ENCODE peak calls at places on chromosome 21, in six cellular contexts. E, H, U, N, S and L are unnamed samples.

GRCh38 chr21:42568834-42569731 is 55.4 kb downstream of the SLC37A1 start:
- DNase-seq in E (no peak), H (no peak), U (no peak), N (no peak), S (no peak), L (no peak)

GRCh38 chr21:32921632-32922230 is 104.0 kb upstream of the OLIG2 start:
- DNase-seq in E (no peak), H (peak; percentile 39), U (no peak), N (peak; percentile 54), S (peak; percentile 25), L (no peak)

GRCh38 chr21:39556176-39556575 is 56.6 kb upstream of the B3GALT5 start:
- DNase-seq in E (no peak), H (no peak), U (no peak), N (peak; percentile 62), S (no peak), L (peak; percentile 18)

GRCh38 chr21:42614811-42615342 is 38.5 kb upstream of the PDE9A start:
- DNase-seq in E (no peak), H (peak; percentile 50), U (peak; percentile 8), N (peak; percentile 75), S (peak; percentile 52), L (no peak)

GRCh38 chr21:41638201-41638790 is 128.6 kb downstream of the RIPK4 start:
- DNase-seq in E (no peak), H (no peak), U (no peak), N (no peak), S (no peak), L (no peak)

GRCh38 chr21:32710987-32711386 is 16.8 kb downstream of the SYNJ1 start:
- DNase-seq in E (no peak), H (no peak), U (no peak), N (no peak), S (no peak), L (no peak)

GRCh38 chr21:22575165-22575584 is 1577.0 kb downstream of the NCAM2 start:
- DNase-seq in E (no peak), H (no peak), U (peak; percentile 15), N (peak; percentile 92), S (peak; percentile 4), L (no peak)

GRCh38 chr21:16124397-16125130 is 394.8 kb downstream of the USP25 start:
- DNase-seq in E (peak; percentile 67), H (no peak), U (peak; percentile 16), N (no peak), S (no peak), L (no peak)

GRCh38 chr21:16870116-16870515 is 642.7 kb upstream of the CXADR start:
- DNase-seq in E (no peak), H (no peak), U (no peak), N (no peak), S (no peak), L (no peak)

GRCh38 chr21:30839304-30839703 is 9.7 kb upstream of the KRTAP7-1 start:
- DNase-seq in E (no peak), H (peak; percentile 10), U (peak; percentile 3), N (peak; percentile 71), S (peak; percentile 36), L (peak; percentile 61)

GRCh38 chr21:27157097-27157496 is 190.2 kb upstream of the ADAMTS5 start:
- DNase-seq in E (no peak), H (no peak), U (no peak), N (no peak), S (no peak), L (no peak)

GRCh38 chr21:42550817-42551216 is 37.2 kb downstream of the SLC37A1 start:
- DNase-seq in E (no peak), H (no peak), U (no peak), N (no peak), S (no peak), L (no peak)

GRCh38 chr21:34843562-34843961 is 174.8 kb downstream of the CLIC6 start:
- DNase-seq in E (no peak), H (no peak), U (no peak), N (no peak), S (no peak), L (no peak)

GRCh38 chr21:43369124-43369523 is 57.8 kb downstream of the SIK1 start:
- DNase-seq in E (no peak), H (no peak), U (peak; percentile 61), N (no peak), S (no peak), L (peak; percentile 77)